ENCODE peak calls at places on chromosomes 7 and 10, in six cellular contexts. One of them, this sample, is unnamed.
A peak's percentile ranks its signal among the peaks of the same experiment; 100 is the strongest.

GRCh38 chr7:151592868-151593486 is 73.3 kb upstream of the RHEB start:
- DNase-seq in mesendoderm: no peak
- DNase-seq in spleen: no peak
- DNase-seq in Panc1: peak; percentile 65
- DNase-seq in astrocyte: peak; percentile 99
- DNase-seq in tibial nerve: no peak
- DNase-seq in this sample: no peak

GRCh38 chr10:129057856-129058663 is 409.0 kb upstream of the MGMT start:
- DNase-seq in mesendoderm: no peak
- DNase-seq in spleen: peak; percentile 84
- DNase-seq in Panc1: no peak
- DNase-seq in astrocyte: no peak
- DNase-seq in tibial nerve: no peak
- DNase-seq in this sample: no peak

GRCh38 chr7:44655341-44655740 is 48.9 kb downstream of the OGDH start:
- DNase-seq in mesendoderm: no peak
- DNase-seq in spleen: no peak
- DNase-seq in Panc1: no peak
- DNase-seq in astrocyte: no peak
- DNase-seq in tibial nerve: no peak
- DNase-seq in this sample: no peak

GRCh38 chr10:88989824-88990527 is 622 bp upstream of the FAS start:
- DNase-seq in mesendoderm: no peak
- DNase-seq in spleen: no peak
- DNase-seq in Panc1: no peak
- DNase-seq in astrocyte: peak; percentile 71
- DNase-seq in tibial nerve: peak; percentile 52
- DNase-seq in this sample: peak; percentile 83

GRCh38 chr10:98472171-98472570 is 25.4 kb upstream of the HPS1 start:
- DNase-seq in mesendoderm: no peak
- DNase-seq in spleen: no peak
- DNase-seq in Panc1: no peak
- DNase-seq in astrocyte: no peak
- DNase-seq in tibial nerve: no peak
- DNase-seq in this sample: no peak

GRCh38 chr10:133082685-133083421 is 4.9 kb upstream of the ADGRA1 start:
- DNase-seq in mesendoderm: no peak
- DNase-seq in spleen: no peak
- DNase-seq in Panc1: no peak
- DNase-seq in astrocyte: no peak
- DNase-seq in tibial nerve: no peak
- DNase-seq in this sample: no peak

GRCh38 chr7:29270979-29271658 is 76.5 kb downstream of the CHN2 start:
- DNase-seq in mesendoderm: peak; percentile 58
- DNase-seq in spleen: no peak
- DNase-seq in Panc1: no peak
- DNase-seq in astrocyte: peak; percentile 57
- DNase-seq in tibial nerve: no peak
- DNase-seq in this sample: no peak

GRCh38 chr10:72063703-72064391 is 24.5 kb downstream of the SPOCK2 start:
- DNase-seq in mesendoderm: no peak
- DNase-seq in spleen: no peak
- DNase-seq in Panc1: peak; percentile 10
- DNase-seq in astrocyte: no peak
- DNase-seq in tibial nerve: no peak
- DNase-seq in this sample: no peak

GRCh38 chr10:101669181-101669580 is 25.8 kb downstream of the FBXW4 start:
- DNase-seq in mesendoderm: no peak
- DNase-seq in spleen: no peak
- DNase-seq in Panc1: no peak
- DNase-seq in astrocyte: no peak
- DNase-seq in tibial nerve: no peak
- DNase-seq in this sample: no peak

GRCh38 chr10:101666025-101666424 is 28.9 kb downstream of the FBXW4 start:
- DNase-seq in mesendoderm: no peak
- DNase-seq in spleen: no peak
- DNase-seq in Panc1: no peak
- DNase-seq in astrocyte: no peak
- DNase-seq in tibial nerve: no peak
- DNase-seq in this sample: no peak

GRCh38 chr10:101671453-101671852 is 23.5 kb downstream of the FBXW4 start:
- DNase-seq in mesendoderm: no peak
- DNase-seq in spleen: no peak
- DNase-seq in Panc1: no peak
- DNase-seq in astrocyte: no peak
- DNase-seq in tibial nerve: no peak
- DNase-seq in this sample: no peak

GRCh38 chr10:101670635-101671034 is 24.3 kb downstream of the FBXW4 start:
- DNase-seq in mesendoderm: no peak
- DNase-seq in spleen: no peak
- DNase-seq in Panc1: no peak
- DNase-seq in astrocyte: no peak
- DNase-seq in tibial nerve: no peak
- DNase-seq in this sample: no peak

DNA sequence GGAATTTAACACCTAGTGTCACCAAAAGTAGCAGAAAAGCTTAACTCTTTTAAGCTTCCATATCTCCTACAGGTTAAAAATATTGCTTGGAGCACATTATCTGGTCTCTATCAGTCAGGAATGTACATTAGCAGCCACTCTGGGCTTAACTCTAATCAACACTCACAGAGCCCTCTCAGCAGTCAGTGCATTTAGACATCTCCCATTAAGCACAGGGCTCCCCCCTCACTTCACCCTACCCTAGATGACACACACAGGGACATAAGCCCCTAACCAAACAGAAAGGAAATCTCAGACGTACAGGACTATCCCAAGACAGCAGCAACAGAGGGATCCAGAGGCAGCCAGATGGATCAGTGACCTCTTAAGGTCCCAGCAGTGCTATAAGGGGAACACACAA is 26.4 kb downstream of the FBXW4 start:
- DNase-seq in mesendoderm: peak; percentile 91
- DNase-seq in spleen: no peak
- DNase-seq in Panc1: no peak
- DNase-seq in astrocyte: no peak
- DNase-seq in tibial nerve: no peak
- DNase-seq in this sample: no peak
- H3K36me3 ChIP-seq in mesendoderm: no peaks in the 10 kb centered on the region
- H3K36me3 ChIP-seq in spleen: peaks cover 85% of the 10 kb centered on the region
- H3K36me3 ChIP-seq in Panc1: peaks cover 4% of the 10 kb centered on the region
- H3K36me3 ChIP-seq in astrocyte: peaks cover 25% of the 10 kb centered on the region
- H3K36me3 ChIP-seq in tibial nerve: peaks cover 33% of the 10 kb centered on the region
- H3K36me3 ChIP-seq in this sample: peaks cover 42% of the 10 kb centered on the region

DNA sequence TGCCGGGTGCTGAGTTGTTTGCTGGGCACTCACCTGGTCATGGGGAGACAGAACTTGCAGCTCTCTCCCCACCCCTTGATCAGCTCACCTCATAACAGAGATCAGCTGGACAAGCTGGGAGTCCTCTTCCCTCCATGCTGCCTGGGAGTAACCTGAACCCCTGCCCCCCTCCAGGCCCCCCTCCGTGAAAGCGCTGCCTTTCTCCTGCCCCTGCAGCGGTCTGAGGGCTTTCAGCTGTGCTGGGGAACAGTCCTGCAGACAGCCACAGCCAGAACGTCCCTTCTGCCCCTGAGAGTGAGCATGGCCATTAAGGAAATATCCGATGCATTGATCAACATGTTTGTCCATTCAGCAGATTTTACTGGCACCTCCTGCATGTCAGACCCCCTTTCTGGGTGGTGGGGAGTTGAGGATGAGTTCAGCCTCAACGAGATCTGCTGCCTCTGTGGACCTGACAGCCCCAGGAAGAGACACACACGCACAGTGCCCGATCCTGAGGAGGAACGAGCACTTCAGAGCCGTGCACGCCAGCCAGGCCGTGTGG is 4.5 kb downstream of the FAM20C start:
- DNase-seq in mesendoderm: no peak
- DNase-seq in spleen: no peak
- DNase-seq in Panc1: no peak
- DNase-seq in astrocyte: no peak
- DNase-seq in tibial nerve: no peak
- DNase-seq in this sample: no peak
- H3K27ac ChIP-seq in mesendoderm: no peak overlapping the region
- H3K27ac ChIP-seq in spleen: no peak overlapping the region
- H3K27ac ChIP-seq in Panc1: no peak overlapping the region
- H3K27ac ChIP-seq in astrocyte: no peak overlapping the region
- H3K27ac ChIP-seq in tibial nerve: no peak overlapping the region
- H3K27ac ChIP-seq in this sample: no peak overlapping the region

GRCh38 chr10:130161331-130161730 is 25.1 kb downstream of the GLRX3 start:
- DNase-seq in mesendoderm: no peak
- DNase-seq in spleen: no peak
- DNase-seq in Panc1: no peak
- DNase-seq in astrocyte: no peak
- DNase-seq in tibial nerve: no peak
- DNase-seq in this sample: no peak

GRCh38 chr10:130160775-130161174 is 24.6 kb downstream of the GLRX3 start:
- DNase-seq in mesendoderm: peak; percentile 54
- DNase-seq in spleen: no peak
- DNase-seq in Panc1: no peak
- DNase-seq in astrocyte: no peak
- DNase-seq in tibial nerve: no peak
- DNase-seq in this sample: no peak

DNA sequence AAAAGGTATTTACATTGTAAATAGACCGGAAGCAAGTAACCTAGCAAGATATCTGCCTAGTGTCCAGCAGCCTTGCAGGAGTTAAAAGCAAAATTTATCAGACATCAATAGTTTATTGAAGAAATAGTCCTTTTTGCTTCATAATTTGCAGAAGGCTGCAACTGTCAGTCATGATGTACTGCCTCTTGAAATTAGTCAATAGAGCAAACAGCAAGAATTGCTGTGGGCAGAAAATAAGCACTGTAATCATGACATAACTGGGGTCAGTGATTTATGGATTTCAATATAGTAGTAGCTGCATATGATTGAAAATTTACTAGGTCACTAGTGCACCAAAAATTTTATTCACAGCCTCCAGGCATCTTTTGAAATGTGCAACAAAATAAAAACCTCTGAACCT is 23.2 kb downstream of the GLRX3 start:
- DNase-seq in mesendoderm: no peak
- DNase-seq in spleen: no peak
- DNase-seq in Panc1: no peak
- DNase-seq in astrocyte: no peak
- DNase-seq in tibial nerve: no peak
- DNase-seq in this sample: no peak
- H3K36me3 ChIP-seq in mesendoderm: no peaks in the 10 kb centered on the region
- H3K36me3 ChIP-seq in spleen: peaks cover 25% of the 10 kb centered on the region
- H3K36me3 ChIP-seq in Panc1: peaks cover 17% of the 10 kb centered on the region
- H3K36me3 ChIP-seq in astrocyte: peaks cover 27% of the 10 kb centered on the region
- H3K36me3 ChIP-seq in tibial nerve: peaks cover 4% of the 10 kb centered on the region
- H3K36me3 ChIP-seq in this sample: peaks cover 10% of the 10 kb centered on the region

GRCh38 chr7:1074593-1075431 is 13.1 kb upstream of the GPER1 start:
- DNase-seq in mesendoderm: no peak
- DNase-seq in spleen: no peak
- DNase-seq in Panc1: no peak
- DNase-seq in astrocyte: no peak
- DNase-seq in tibial nerve: no peak
- DNase-seq in this sample: no peak

GRCh38 chr7:1071731-1072254 is 16.1 kb upstream of the GPER1 start:
- DNase-seq in mesendoderm: no peak
- DNase-seq in spleen: no peak
- DNase-seq in Panc1: no peak
- DNase-seq in astrocyte: no peak
- DNase-seq in tibial nerve: no peak
- DNase-seq in this sample: no peak

GRCh38 chr7:1076184-1077072 is 11.5 kb upstream of the GPER1 start:
- DNase-seq in mesendoderm: no peak
- DNase-seq in spleen: no peak
- DNase-seq in Panc1: no peak
- DNase-seq in astrocyte: no peak
- DNase-seq in tibial nerve: no peak
- DNase-seq in this sample: no peak

GRCh38 chr7:1070544-1071342 is 17.2 kb upstream of the GPER1 start:
- DNase-seq in mesendoderm: no peak
- DNase-seq in spleen: no peak
- DNase-seq in Panc1: no peak
- DNase-seq in astrocyte: no peak
- DNase-seq in tibial nerve: no peak
- DNase-seq in this sample: no peak

GRCh38 chr7:1073211-1073977 is 14.5 kb upstream of the GPER1 start:
- DNase-seq in mesendoderm: peak; percentile 91
- DNase-seq in spleen: no peak
- DNase-seq in Panc1: no peak
- DNase-seq in astrocyte: no peak
- DNase-seq in tibial nerve: no peak
- DNase-seq in this sample: no peak
- H3K27ac ChIP-seq in mesendoderm: peak overlapping the region; percentile 75
- H3K27ac ChIP-seq in spleen: no peak overlapping the region
- H3K27ac ChIP-seq in Panc1: no peak overlapping the region
- H3K27ac ChIP-seq in astrocyte: no peak overlapping the region
- H3K27ac ChIP-seq in tibial nerve: no peak overlapping the region
- H3K27ac ChIP-seq in this sample: no peak overlapping the region

DNA sequence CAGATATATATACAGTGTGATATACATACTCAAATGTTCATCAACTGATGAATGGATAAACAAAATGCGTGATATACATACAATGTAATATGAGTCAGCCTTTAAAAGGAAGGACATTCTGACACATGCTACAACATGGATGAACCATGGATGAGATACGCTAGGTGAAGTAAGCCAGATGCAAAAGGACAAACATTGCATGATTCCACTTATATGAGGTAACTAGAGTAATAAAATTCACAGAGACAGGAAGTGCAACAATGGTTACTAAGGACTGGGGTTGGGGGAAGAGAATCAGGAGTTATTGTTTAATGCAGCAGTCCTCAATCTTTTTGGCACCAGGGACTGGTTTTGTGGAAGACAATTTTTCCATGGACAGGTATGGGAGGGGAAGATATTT is 47.3 kb upstream of the PIK3AP1 start:
- DNase-seq in mesendoderm: no peak
- DNase-seq in spleen: no peak
- DNase-seq in Panc1: no peak
- DNase-seq in astrocyte: no peak
- DNase-seq in tibial nerve: no peak
- DNase-seq in this sample: no peak
- H3K36me3 ChIP-seq in mesendoderm: no peaks in the 10 kb centered on the region
- H3K36me3 ChIP-seq in spleen: no peaks in the 10 kb centered on the region
- H3K36me3 ChIP-seq in Panc1: no peaks in the 10 kb centered on the region
- H3K36me3 ChIP-seq in astrocyte: no peaks in the 10 kb centered on the region
- H3K36me3 ChIP-seq in tibial nerve: no peaks in the 10 kb centered on the region
- H3K36me3 ChIP-seq in this sample: no peaks in the 10 kb centered on the region

This sample was measured in lung.